ENCODE peak calls at places on chromosomes 4 and X, in seven cellular contexts. M is nephron progenitor cell, J is ascending aorta, B is retinal pigment epithelial cell, P is cardiac muscle cell, G is right lobe of liver, N is testis. T is an unnamed sample.

GRCh38 chr4:1538096-1538410 is 131.8 kb upstream of the NKX1-1 start:
- DNase-seq in M (peak; percentile 2), J (no peak), B (no peak), P (no peak), G (peak; percentile 40), N (no peak), T (no peak)

GRCh38 chrX:7100022-7100421 is 47.5 kb upstream of the STS start:
- DNase-seq in M (no peak), J (no peak), B (no peak), P (no peak), G (no peak), N (no peak), T (no peak)

GRCh38 chr4:85514783-85515182 is 39.8 kb downstream of the ARHGAP24 start:
- DNase-seq in M (no peak), J (no peak), B (no peak), P (no peak), G (no peak), N (no peak), T (no peak)

GRCh38 chrX:54248309-54248708 is 65.3 kb upstream of the FAM120C start:
- DNase-seq in M (no peak), J (no peak), B (no peak), P (peak; percentile 4), G (no peak), N (no peak), T (peak; percentile 12)

GRCh38 chr4:51842167-51842553 is 793 bp upstream of the DCUN1D4 start:
- DNase-seq in M (peak; percentile 31), J (no peak), B (no peak), P (peak; percentile 14), G (peak; percentile 60), N (peak; percentile 46), T (peak; percentile 18)

GRCh38 chrX:13285229-13285628 is 34.6 kb downstream of the ATXN3L start:
- DNase-seq in M (no peak), J (no peak), B (no peak), P (no peak), G (no peak), N (no peak), T (no peak)

GRCh38 chrX:69309074-69309792 is 144.0 kb upstream of the PJA1 start:
- DNase-seq in M (no peak), J (no peak), B (no peak), P (no peak), G (no peak), N (no peak), T (no peak)

GRCh38 chr4:791866-792630 is 33.9 kb downstream of the CPLX1 start:
- DNase-seq in M (peak; percentile 49), J (no peak), B (no peak), P (no peak), G (peak; percentile 44), N (peak; percentile 68), T (peak; percentile 50)

GRCh38 chrX:99394450-99394849 is 1015.6 kb downstream of the PCDH19 start:
- DNase-seq in M (no peak), J (no peak), B (no peak), P (peak; percentile 5), G (no peak), N (no peak), T (no peak)

GRCh38 chrX:84737471-84737871 is 235.2 kb upstream of the HDX start:
- DNase-seq in M (no peak), J (no peak), B (no peak), P (no peak), G (no peak), N (peak; percentile 60), T (no peak)

GRCh38 chr4:1721666-1722550 is 587 bp downstream of the TACC3 start:
- DNase-seq in M (no peak), J (no peak), B (no peak), P (no peak), G (peak; percentile 60), N (no peak), T (peak; percentile 18)

GRCh38 chr4:42420120-42420519 is 22.8 kb downstream of the SHISA3 start:
- DNase-seq in M (no peak), J (no peak), B (no peak), P (no peak), G (no peak), N (no peak), T (no peak)

GRCh38 chr4:134645778-134646177 is 444.2 kb upstream of the PABPC4L start:
- DNase-seq in M (no peak), J (no peak), B (no peak), P (no peak), G (no peak), N (no peak), T (no peak)

GRCh38 chrX:124931241-124931640 is 388.4 kb upstream of the TEX13C start:
- DNase-seq in M (no peak), J (no peak), B (no peak), P (no peak), G (no peak), N (no peak), T (no peak)

GRCh38 chrX:141341341-141341740 is 99.0 kb upstream of the SPANXC start:
- DNase-seq in M (no peak), J (no peak), B (peak; percentile 22), P (no peak), G (no peak), N (no peak), T (no peak)

GRCh38 chr4:173218411-173219125 is 50.0 kb downstream of the GALNT7 start:
- DNase-seq in M (no peak), J (no peak), B (no peak), P (no peak), G (no peak), N (no peak), T (no peak)

GRCh38 chr4:169957785-169958184 is 68.4 kb downstream of the MFAP3L start:
- DNase-seq in M (no peak), J (no peak), B (no peak), P (no peak), G (no peak), N (no peak), T (no peak)

GRCh38 chr4:30386266-30386895 is 333.8 kb upstream of the PCDH7 start:
- DNase-seq in M (no peak), J (no peak), B (no peak), P (no peak), G (no peak), N (no peak), T (no peak)

GRCh38 chr4:184310171-184310567 is 92.5 kb upstream of the ENPP6 start:
- DNase-seq in M (no peak), J (no peak), B (no peak), P (no peak), G (no peak), N (peak; percentile 30), T (peak; percentile 57)

GRCh38 chr4:80189956-80190671 is 7.2 kb upstream of the PRDM8 start:
- DNase-seq in M (no peak), J (no peak), B (no peak), P (no peak), G (no peak), N (no peak), T (no peak)

GRCh38 chrX:37380920-37381319 is 31.8 kb downstream of the PRRG1 start:
- DNase-seq in M (no peak), J (no peak), B (no peak), P (no peak), G (no peak), N (no peak), T (no peak)

GRCh38 chrX:9482408-9482807 is 17.6 kb downstream of the TBL1X start:
- DNase-seq in M (no peak), J (no peak), B (no peak), P (no peak), G (no peak), N (no peak), T (no peak)

GRCh38 chrX:53308836-53309235 is 27.5 kb upstream of the IQSEC2 start:
- DNase-seq in M (no peak), J (no peak), B (no peak), P (no peak), G (no peak), N (no peak), T (no peak)

DNA sequence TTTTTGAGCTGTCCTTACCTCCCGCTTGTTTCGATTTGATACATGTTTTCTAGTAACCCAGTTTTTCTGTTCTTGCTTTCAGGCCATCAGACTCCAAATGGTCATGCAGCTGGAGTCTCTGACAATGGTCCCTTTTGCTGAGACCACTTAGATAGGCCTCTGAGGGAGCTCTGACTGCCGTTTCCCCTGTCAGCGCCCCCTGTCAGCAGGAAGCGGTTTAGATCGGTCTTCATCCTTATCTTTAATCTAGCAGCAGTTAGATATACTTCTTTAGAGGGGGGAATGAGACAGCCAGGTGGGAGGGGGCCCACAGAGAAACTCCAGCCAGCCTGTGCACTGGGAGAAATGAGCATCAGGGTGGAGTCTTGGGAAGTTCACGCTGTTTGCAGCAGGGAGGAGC is 457.9 kb downstream of the GPAT3 start:
- DNase-seq in M (peak; percentile 16), J (no peak), B (no peak), P (no peak), G (no peak), N (no peak), T (no peak)
- TF ChIP-seq CTCF in M (peak; percentile 11), J (no peak), B (peak; percentile 24), P (no peak), G (no peak), N (no peak), T (no peak)

DNA sequence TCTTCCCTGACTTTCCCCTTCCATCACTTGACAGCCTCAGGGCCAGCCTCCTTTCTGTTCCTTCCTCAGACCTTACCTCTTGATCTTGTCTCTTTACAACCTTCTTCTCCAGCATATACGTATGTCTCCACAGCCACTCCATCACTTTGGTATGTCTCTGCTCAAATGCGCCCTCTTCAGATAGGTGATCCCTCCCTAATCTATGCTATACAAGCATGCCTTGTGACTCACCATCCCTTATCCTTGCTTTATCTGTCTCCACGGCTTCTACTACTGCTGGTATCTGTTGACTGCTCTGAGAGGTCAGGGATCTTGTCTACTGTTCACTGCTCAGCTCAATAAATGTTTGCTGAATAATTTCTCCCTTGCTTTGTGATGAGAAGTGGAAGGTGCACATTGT is 9.0 kb downstream of the ARAP2 start:
- DNase-seq in M (no peak), J (no peak), B (no peak), P (no peak), G (no peak), N (no peak), T (no peak)
- TF ChIP-seq CTCF in M (no peak), J (no peak), B (peak; percentile 9), P (no peak), G (no peak), N (no peak), T (no peak)

DNA sequence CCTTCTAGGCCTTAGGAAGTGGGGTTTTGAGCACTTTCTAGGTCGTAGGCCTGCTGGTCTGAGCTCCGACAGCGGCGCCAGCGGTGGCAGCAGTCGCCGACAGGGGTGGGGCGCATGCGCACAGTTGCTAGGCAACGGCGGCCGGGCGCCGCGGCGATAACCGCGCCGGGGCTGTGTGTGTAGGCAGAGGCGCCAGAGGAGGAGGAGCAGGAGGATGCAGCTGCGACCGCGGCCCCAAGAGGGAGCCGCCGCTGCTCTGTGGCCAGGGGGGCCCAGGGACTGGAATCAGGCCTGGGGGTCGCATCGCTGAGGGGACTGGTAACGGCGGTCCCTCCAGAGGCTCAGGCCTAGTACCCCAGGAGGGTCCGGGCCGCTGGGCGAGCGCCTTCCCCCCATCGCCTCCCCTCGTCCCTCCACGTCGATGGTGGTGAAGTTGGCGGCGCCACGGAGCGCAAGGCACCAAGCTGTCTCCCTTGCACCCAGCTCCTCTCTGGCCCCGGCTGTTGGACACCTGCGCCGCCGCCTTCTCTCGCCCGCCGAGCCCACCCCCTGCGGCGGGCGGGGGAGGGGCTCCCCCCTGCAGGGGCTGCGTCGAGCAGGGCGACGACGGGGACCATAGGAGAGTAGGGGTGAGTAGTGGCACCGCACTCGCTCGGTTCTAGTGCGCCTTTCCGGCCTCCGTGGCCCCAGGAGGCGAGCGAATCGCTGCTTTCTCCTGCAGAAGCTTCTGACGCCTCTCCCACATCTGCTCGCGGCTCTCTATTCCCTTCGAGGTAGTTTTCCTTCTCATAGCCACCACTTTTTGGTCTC is 58.6 kb upstream of the ZC4H2 start:
- DNase-seq in M (peak; percentile 86), J (peak; percentile 15), B (peak; percentile 5), P (peak; percentile 86), G (peak; percentile 87), N (peak; percentile 82), T (peak; percentile 81)
- TF ChIP-seq CTCF in M (peak; percentile 50), J (peak; percentile 39), B (peak; percentile 27), P (peak; percentile 42), G (peak; percentile 45), N (peak; percentile 23), T (peak; percentile 47)

GRCh38 chr4:8167291-8167690 is 8.7 kb upstream of the ABLIM2 start:
- DNase-seq in M (no peak), J (no peak), B (no peak), P (no peak), G (no peak), N (no peak), T (no peak)
- TF ChIP-seq CTCF in M (no peak), J (no peak), B (no peak), P (no peak), G (no peak), N (no peak), T (no peak)

T was measured in GM10248.